ENCODE peak calls at places on chromosome 17, in ten cellular contexts. One of them, this sample, is unnamed.

GRCh38 chr17:41456206-41456605 is 11.0 kb downstream of the KRT32 start:
- DNase-seq in right lobe of liver: no peak
- DNase-seq in T-helper 1 cell: no peak
- DNase-seq in IMR-90: no peak
- DNase-seq in nucleus accumbens: no peak
- DNase-seq in NCI-H1417: no peak
- DNase-seq in stromal cell of bone marrow: no peak
- DNase-seq in lower lobe of right lung: no peak
- DNase-seq in activated CD4-positive, alpha-beta T cell treated with anti-CD3 and anti-CD28 coated beads, Interleukin-2, amount 10 ng/mL, durations not matched to agents 24 days and 14 days: no peak
- DNase-seq in GM12892: no peak
- DNase-seq in this sample: no peak

GRCh38 chr17:42428141-42428944 is 5.3 kb upstream of the CAVIN1 start:
- DNase-seq in T-helper 1 cell: peak; percentile 40
- DNase-seq in right lobe of liver: peak; percentile 36
- DNase-seq in lower lobe of right lung: no peak
- DNase-seq in GM12892: no peak
- DNase-seq in IMR-90: peak; percentile 99
- DNase-seq in stromal cell of bone marrow: peak; percentile 98
- DNase-seq in nucleus accumbens: peak; percentile 27
- DNase-seq in activated CD4-positive, alpha-beta T cell treated with anti-CD3 and anti-CD28 coated beads, Interleukin-2, amount 10 ng/mL, durations not matched to agents 24 days and 14 days: peak; percentile 82
- DNase-seq in NCI-H1417: peak; percentile 46
- DNase-seq in this sample: peak; percentile 66

GRCh38 chr17:75549246-75550138 is 24.0 kb downstream of the LLGL2 start:
- DNase-seq in right lobe of liver: no peak
- DNase-seq in GM12892: no peak
- DNase-seq in stromal cell of bone marrow: no peak
- DNase-seq in T-helper 1 cell: no peak
- DNase-seq in NCI-H1417: peak; percentile 87
- DNase-seq in lower lobe of right lung: peak; percentile 92
- DNase-seq in nucleus accumbens: no peak
- DNase-seq in activated CD4-positive, alpha-beta T cell treated with anti-CD3 and anti-CD28 coated beads, Interleukin-2, amount 10 ng/mL, durations not matched to agents 24 days and 14 days: no peak
- DNase-seq in IMR-90: no peak
- DNase-seq in this sample: no peak

GRCh38 chr17:75827291-75828050 is 16.7 kb downstream of the UNC13D start:
- DNase-seq in IMR-90: peak; percentile 41
- DNase-seq in right lobe of liver: no peak
- DNase-seq in nucleus accumbens: peak; percentile 70
- DNase-seq in activated CD4-positive, alpha-beta T cell treated with anti-CD3 and anti-CD28 coated beads, Interleukin-2, amount 10 ng/mL, durations not matched to agents 24 days and 14 days: peak; percentile 90
- DNase-seq in T-helper 1 cell: peak; percentile 58
- DNase-seq in stromal cell of bone marrow: peak; percentile 17
- DNase-seq in NCI-H1417: peak; percentile 17
- DNase-seq in lower lobe of right lung: no peak
- DNase-seq in GM12892: peak; percentile 79
- DNase-seq in this sample: peak; percentile 65

GRCh38 chr17:49567104-49567521 is 8.6 kb upstream of the NXPH3 start:
- DNase-seq in stromal cell of bone marrow: no peak
- DNase-seq in NCI-H1417: no peak
- DNase-seq in lower lobe of right lung: peak; percentile 43
- DNase-seq in GM12892: no peak
- DNase-seq in right lobe of liver: no peak
- DNase-seq in T-helper 1 cell: no peak
- DNase-seq in IMR-90: no peak
- DNase-seq in nucleus accumbens: no peak
- DNase-seq in activated CD4-positive, alpha-beta T cell treated with anti-CD3 and anti-CD28 coated beads, Interleukin-2, amount 10 ng/mL, durations not matched to agents 24 days and 14 days: no peak
- DNase-seq in this sample: no peak

GRCh38 chr17:59397316-59398073 is 66.0 kb downstream of the YPEL2 start:
- DNase-seq in NCI-H1417: no peak
- DNase-seq in lower lobe of right lung: no peak
- DNase-seq in nucleus accumbens: no peak
- DNase-seq in GM12892: no peak
- DNase-seq in IMR-90: no peak
- DNase-seq in stromal cell of bone marrow: no peak
- DNase-seq in T-helper 1 cell: no peak
- DNase-seq in right lobe of liver: no peak
- DNase-seq in activated CD4-positive, alpha-beta T cell treated with anti-CD3 and anti-CD28 coated beads, Interleukin-2, amount 10 ng/mL, durations not matched to agents 24 days and 14 days: no peak
- DNase-seq in this sample: no peak

GRCh38 chr17:42642377-42642776 is 16.7 kb upstream of the TUBG2 start:
- DNase-seq in NCI-H1417: peak; percentile 62
- DNase-seq in IMR-90: no peak
- DNase-seq in right lobe of liver: no peak
- DNase-seq in stromal cell of bone marrow: no peak
- DNase-seq in lower lobe of right lung: no peak
- DNase-seq in T-helper 1 cell: no peak
- DNase-seq in nucleus accumbens: no peak
- DNase-seq in activated CD4-positive, alpha-beta T cell treated with anti-CD3 and anti-CD28 coated beads, Interleukin-2, amount 10 ng/mL, durations not matched to agents 24 days and 14 days: no peak
- DNase-seq in GM12892: no peak
- DNase-seq in this sample: no peak

GRCh38 chr17:72120878-72121163 is at the start of gene SOX9:
- DNase-seq in stromal cell of bone marrow: peak; percentile 96
- DNase-seq in NCI-H1417: peak; percentile 90
- DNase-seq in IMR-90: peak; percentile 96
- DNase-seq in right lobe of liver: peak; percentile 82
- DNase-seq in nucleus accumbens: peak; percentile 97
- DNase-seq in GM12892: peak; percentile 76
- DNase-seq in lower lobe of right lung: peak; percentile 85
- DNase-seq in T-helper 1 cell: no peak
- DNase-seq in activated CD4-positive, alpha-beta T cell treated with anti-CD3 and anti-CD28 coated beads, Interleukin-2, amount 10 ng/mL, durations not matched to agents 24 days and 14 days: no peak
- DNase-seq in this sample: peak; percentile 97

GRCh38 chr17:57554826-57555635 is 190.1 kb downstream of the CCDC182 start:
- DNase-seq in nucleus accumbens: peak; percentile 47
- DNase-seq in IMR-90: no peak
- DNase-seq in activated CD4-positive, alpha-beta T cell treated with anti-CD3 and anti-CD28 coated beads, Interleukin-2, amount 10 ng/mL, durations not matched to agents 24 days and 14 days: no peak
- DNase-seq in right lobe of liver: no peak
- DNase-seq in GM12892: no peak
- DNase-seq in NCI-H1417: no peak
- DNase-seq in lower lobe of right lung: no peak
- DNase-seq in stromal cell of bone marrow: no peak
- DNase-seq in T-helper 1 cell: no peak
- DNase-seq in this sample: peak; percentile 68

GRCh38 chr17:58577696-58578095 is 63.3 kb upstream of the MTMR4 start:
- DNase-seq in right lobe of liver: peak; percentile 45
- DNase-seq in lower lobe of right lung: peak; percentile 55
- DNase-seq in NCI-H1417: peak; percentile 29
- DNase-seq in activated CD4-positive, alpha-beta T cell treated with anti-CD3 and anti-CD28 coated beads, Interleukin-2, amount 10 ng/mL, durations not matched to agents 24 days and 14 days: peak; percentile 83
- DNase-seq in nucleus accumbens: peak; percentile 54
- DNase-seq in GM12892: peak; percentile 19
- DNase-seq in IMR-90: peak; percentile 36
- DNase-seq in stromal cell of bone marrow: no peak
- DNase-seq in T-helper 1 cell: peak; percentile 47
- DNase-seq in this sample: peak; percentile 92